ENCODE peak calls at places on chromosomes 12 and 14, in seven cellular contexts. L, Y, S, G, Z, O and R are unnamed samples.
A peak's percentile ranks its signal among the peaks of the same experiment; 100 is the strongest.

GRCh38 chr12:7994731-7995205 is 37.7 kb upstream of the FOXJ2 start:
- DNase-seq in L (peak; percentile 93), Y (peak; percentile 79), S (no peak), G (peak; percentile 83), Z (no peak), O (peak; percentile 86), R (peak; percentile 57)

GRCh38 chr14:101965796-101966718 is 1.7 kb downstream of the DYNC1H1 start:
- DNase-seq in L (peak; percentile 46), Y (no peak), S (no peak), G (peak; percentile 50), Z (no peak), O (no peak), R (no peak)

GRCh38 chr14:22794533-22794932 is 20.7 kb downstream of the SLC7A7 start:
- DNase-seq in L (no peak), Y (no peak), S (no peak), G (no peak), Z (no peak), O (no peak), R (no peak)

GRCh38 chr12:131511391-131511802 is 199.5 kb upstream of the SFSWAP start:
- DNase-seq in L (no peak), Y (peak; percentile 7), S (no peak), G (no peak), Z (no peak), O (no peak), R (peak; percentile 49)

GRCh38 chr14:20934148-20934762 is 21.0 kb upstream of the RNASE2 start:
- DNase-seq in L (no peak), Y (peak; percentile 14), S (peak; percentile 5), G (peak; percentile 29), Z (peak; percentile 27), O (no peak), R (no peak)

GRCh38 chr14:91220581-91221000 is 23.9 kb downstream of the GPR68 start:
- DNase-seq in L (no peak), Y (no peak), S (no peak), G (no peak), Z (no peak), O (no peak), R (no peak)

GRCh38 chr14:29745863-29746262 is 181.8 kb downstream of the PRKD1 start:
- DNase-seq in L (no peak), Y (no peak), S (no peak), G (no peak), Z (no peak), O (no peak), R (no peak)

GRCh38 chr12:59452259-59452658 is 143.6 kb upstream of the SLC16A7 start:
- DNase-seq in L (peak; percentile 65), Y (peak; percentile 56), S (no peak), G (peak; percentile 86), Z (no peak), O (peak; percentile 83), R (peak; percentile 60)

GRCh38 chr12:75831413-75831812 is 200.2 kb downstream of the PHLDA1 start:
- DNase-seq in L (no peak), Y (peak; percentile 67), S (no peak), G (no peak), Z (no peak), O (no peak), R (peak; percentile 68)

GRCh38 chr14:105387530-105387922 is 10.8 kb upstream of the TEX22 start:
- DNase-seq in L (no peak), Y (no peak), S (no peak), G (no peak), Z (no peak), O (no peak), R (no peak)

GRCh38 chr12:46590991-46591703 is 218.6 kb upstream of the SLC38A2 start:
- DNase-seq in L (no peak), Y (no peak), S (no peak), G (no peak), Z (no peak), O (no peak), R (no peak)

GRCh38 chr14:34258318-34258717 is 203.7 kb downstream of the SPTSSA start:
- DNase-seq in L (peak; percentile 4), Y (peak; percentile 41), S (peak; percentile 26), G (peak; percentile 32), Z (no peak), O (peak; percentile 3), R (peak; percentile 49)

GRCh38 chr12:60393093-60393492 is 797.3 kb downstream of the SLC16A7 start:
- DNase-seq in L (no peak), Y (no peak), S (no peak), G (no peak), Z (no peak), O (no peak), R (no peak)

GRCh38 chr12:85834378-85834777 is 1.8 kb downstream of the RASSF9 start:
- DNase-seq in L (no peak), Y (no peak), S (no peak), G (no peak), Z (no peak), O (no peak), R (no peak)

GRCh38 chr12:128091101-128091795 is 175.7 kb upstream of the TMEM132C start:
- DNase-seq in L (no peak), Y (no peak), S (no peak), G (no peak), Z (no peak), O (no peak), R (no peak)

GRCh38 chr12:50271724-50272247 is 11.5 kb downstream of the LIMA1 start:
- DNase-seq in L (peak; percentile 35), Y (peak; percentile 65), S (no peak), G (peak; percentile 46), Z (no peak), O (no peak), R (no peak)

GRCh38 chr12:120628919-120629318 is 11.5 kb upstream of the CABP1 start:
- DNase-seq in L (no peak), Y (no peak), S (peak; percentile 13), G (no peak), Z (peak; percentile 67), O (no peak), R (no peak)

GRCh38 chr14:55701638-55702037 is 121.6 kb downstream of the KTN1 start:
- DNase-seq in L (peak; percentile 43), Y (peak; percentile 16), S (no peak), G (peak; percentile 69), Z (no peak), O (peak; percentile 55), R (no peak)

GRCh38 chr12:29534935-29535334 is 37.4 kb upstream of the OVCH1 start:
- DNase-seq in L (no peak), Y (peak; percentile 65), S (no peak), G (peak; percentile 42), Z (no peak), O (peak; percentile 36), R (no peak)

DNA sequence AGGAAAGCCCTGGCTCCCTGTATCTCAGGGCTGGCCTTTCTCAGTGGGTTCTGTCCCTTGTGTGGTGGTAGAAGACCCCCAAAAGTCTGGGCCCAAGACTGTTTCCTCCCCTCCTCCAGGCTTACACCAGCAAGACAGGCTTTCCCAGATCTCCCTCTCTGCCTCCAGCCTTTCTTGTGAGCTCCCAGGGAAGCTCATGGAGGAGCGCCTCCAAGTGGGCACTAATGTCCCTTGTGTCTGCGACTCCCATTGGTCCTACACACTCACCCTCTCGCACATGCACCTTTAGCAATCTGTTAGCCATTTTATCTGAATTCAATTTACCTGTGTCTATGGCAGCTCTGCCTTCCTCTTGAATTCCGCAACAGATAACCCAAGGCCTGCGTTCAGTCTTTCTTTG is 251.1 kb upstream of the CAND1 start:
- DNase-seq in L (no peak), Y (no peak), S (no peak), G (no peak), Z (no peak), O (no peak), R (no peak)
- TF ChIP-seq CTCF in L (no peak), Y (no peak), S (no peak), G (no peak), Z (no peak), O (no peak), R (no peak)

GRCh38 chr14:60575008-60575407 is 66.1 kb downstream of the SIX6 start:
- DNase-seq in L (no peak), Y (no peak), S (no peak), G (no peak), Z (no peak), O (no peak), R (no peak)

DNA sequence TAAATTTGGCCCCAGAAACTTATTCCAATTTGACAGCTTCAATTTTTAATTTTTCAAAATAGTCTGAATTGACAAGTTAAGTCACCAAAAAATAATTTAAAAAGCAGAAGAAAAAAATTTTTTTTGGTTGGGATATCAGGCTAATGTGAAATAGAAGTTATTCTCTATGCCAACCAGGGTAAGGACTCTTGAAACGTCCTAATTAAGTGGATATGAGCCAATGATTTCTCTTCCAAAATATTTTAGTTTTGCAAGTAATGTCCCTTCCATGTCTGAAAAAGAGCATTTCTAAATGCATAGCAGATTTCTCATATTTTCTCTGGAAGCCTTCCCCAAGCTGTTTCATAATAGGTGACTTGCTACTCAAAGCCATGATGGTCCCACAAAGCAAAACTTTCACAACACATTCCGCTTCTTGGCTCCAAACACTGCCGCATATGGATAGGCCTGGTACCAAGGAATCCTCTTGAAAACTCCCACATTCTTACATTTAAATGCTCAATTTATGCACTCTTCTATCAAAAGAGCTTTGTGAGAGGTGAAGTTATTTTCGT is 65.1 kb downstream of the SIX6 start:
- DNase-seq in L (no peak), Y (peak; percentile 56), S (no peak), G (peak; percentile 77), Z (no peak), O (peak; percentile 16), R (no peak)
- TF ChIP-seq CTCF in L (no peak), Y (no peak), S (no peak), G (no peak), Z (no peak), O (no peak), R (no peak)

DNA sequence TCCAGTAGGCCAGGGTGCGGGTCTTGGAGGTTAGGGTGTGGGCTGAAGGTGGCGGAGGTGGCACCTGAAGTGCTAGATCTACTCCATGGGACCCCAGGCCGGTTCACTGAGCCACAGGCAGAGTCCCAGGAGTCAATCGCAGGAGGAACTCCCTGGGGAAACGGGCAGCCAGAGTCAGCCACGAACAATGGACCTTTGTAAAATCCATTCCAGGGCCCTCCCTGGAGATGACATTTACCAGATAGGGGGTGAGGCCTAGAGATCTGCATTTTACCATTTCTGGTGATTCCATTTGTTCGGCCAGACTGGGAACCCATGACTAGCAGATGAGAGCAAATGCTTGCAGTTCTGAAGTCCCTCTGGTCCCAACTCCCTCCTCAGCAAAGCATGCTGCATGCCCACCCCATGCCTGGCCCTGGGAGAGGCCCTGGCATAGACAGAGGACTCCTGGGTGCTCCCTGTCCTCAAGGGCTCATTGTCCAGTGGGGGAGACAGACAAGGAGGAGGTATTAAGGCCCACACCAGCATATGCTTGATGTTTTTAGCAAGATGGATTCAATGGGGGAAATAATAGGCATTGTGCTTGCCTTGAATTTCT is 115.5 kb downstream of the EML1 start:
- DNase-seq in L (no peak), Y (no peak), S (no peak), G (no peak), Z (no peak), O (no peak), R (no peak)
- TF ChIP-seq CTCF in L (no peak), Y (no peak), S (no peak), G (no peak), Z (no peak), O (no peak), R (no peak)

DNA sequence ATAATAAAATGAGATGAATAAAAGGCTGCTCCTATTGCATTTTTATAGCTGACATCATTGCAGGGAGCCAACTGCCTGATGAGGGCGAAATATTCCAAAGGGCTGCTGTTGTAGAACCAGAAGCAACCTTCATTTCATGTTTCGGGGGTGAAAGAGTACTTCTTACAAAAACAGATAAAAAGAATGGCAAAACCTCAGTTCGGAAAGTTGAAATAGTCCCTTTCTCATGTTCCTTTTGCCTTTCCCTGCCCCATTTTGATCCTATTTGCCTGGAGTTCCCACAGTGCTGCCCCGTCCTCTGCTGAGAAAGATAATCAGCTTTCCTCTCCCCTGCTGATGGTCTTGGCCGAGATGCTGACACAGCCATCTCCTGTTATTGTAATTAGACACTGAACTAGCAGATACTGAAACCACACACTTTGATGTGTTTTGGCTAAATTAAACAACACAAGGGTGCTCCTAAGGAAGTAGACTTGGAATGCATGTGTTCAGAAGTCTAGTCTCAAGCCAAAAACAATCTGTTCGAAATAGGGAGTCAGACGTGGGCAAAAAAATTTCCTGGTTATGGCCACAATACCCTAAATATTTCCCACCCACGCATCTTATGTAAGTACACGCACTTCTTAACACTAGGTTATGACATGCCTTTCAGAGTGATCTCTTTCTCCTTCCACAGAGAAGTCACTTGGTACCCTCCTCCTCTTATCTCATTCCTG is 117.2 kb downstream of the PPM1H start:
- DNase-seq in L (peak; percentile 94), Y (peak; percentile 70), S (peak; percentile 40), G (peak; percentile 70), Z (no peak), O (no peak), R (peak; percentile 87)
- TF ChIP-seq CTCF in L (peak; percentile 26), Y (no peak), S (no peak), G (peak; percentile 14), Z (no peak), O (peak; percentile 3), R (peak; percentile 10)